ENCODE peak calls at places on chromosomes 13 and 19, in four cellular contexts. D is GM12891, R is HCT116, O is endothelial cell of umbilical vein. A is an unnamed sample.

GRCh38 chr19:52492201-52492960 is 35.1 kb upstream of the ZNF808 start:
- DNase-seq in D (no peak), O (no peak), R (no peak), A (no peak)

GRCh38 chr19:4754248-4754647 is 30.6 kb upstream of the DPP9 start:
- DNase-seq in R (no peak), D (no peak), O (no peak), A (no peak)

GRCh38 chr13:83221256-83221655 is 661.0 kb downstream of the SLITRK1 start:
- DNase-seq in O (no peak), D (no peak), R (no peak), A (no peak)

GRCh38 chr13:25330541-25330940 is 29.1 kb downstream of the NUP58 start:
- DNase-seq in R (no peak), D (no peak), O (no peak), A (no peak)

GRCh38 chr19:15297416-15298224 is 34.7 kb downstream of the BRD4 start:
- DNase-seq in D (no peak), R (peak; percentile 59), O (no peak), A (peak; percentile 43)

GRCh38 chr19:9911524-9911923 is 24.8 kb downstream of the OLFM2 start:
- DNase-seq in O (no peak), R (no peak), D (no peak), A (no peak)

GRCh38 chr13:48405865-48406264 is 7.0 kb downstream of the LPAR6 start:
- DNase-seq in D (no peak), O (no peak), R (no peak), A (no peak)

GRCh38 chr19:51366999-51367564 is 894 bp upstream of the ETFB start:
- DNase-seq in D (no peak), R (no peak), O (peak; percentile 50), A (peak; percentile 45)

GRCh38 chr19:40519352-40520322 is 52.8 kb downstream of the SPTBN4 start:
- DNase-seq in D (no peak), R (no peak), O (no peak), A (no peak)

GRCh38 chr13:73872397-73872796 is 261.8 kb downstream of the KLF12 start:
- DNase-seq in R (no peak), O (no peak), D (no peak), A (no peak)

GRCh38 chr19:50359432-50359818 is 6.0 kb downstream of the NAPSA start:
- DNase-seq in R (no peak), D (no peak), O (no peak), A (no peak)

GRCh38 chr19:50358483-50359431 is 6.7 kb downstream of the NAPSA start:
- DNase-seq in O (peak; percentile 69), D (peak; percentile 73), R (no peak), A (peak; percentile 64)

GRCh38 chr19:50356691-50357177 is 8.7 kb downstream of the NAPSA start:
- DNase-seq in R (no peak), D (no peak), O (no peak), A (no peak)

GRCh38 chr19:50361290-50362029 is 4.0 kb downstream of the NAPSA start:
- DNase-seq in D (no peak), O (no peak), R (peak; percentile 37), A (no peak)

DNA sequence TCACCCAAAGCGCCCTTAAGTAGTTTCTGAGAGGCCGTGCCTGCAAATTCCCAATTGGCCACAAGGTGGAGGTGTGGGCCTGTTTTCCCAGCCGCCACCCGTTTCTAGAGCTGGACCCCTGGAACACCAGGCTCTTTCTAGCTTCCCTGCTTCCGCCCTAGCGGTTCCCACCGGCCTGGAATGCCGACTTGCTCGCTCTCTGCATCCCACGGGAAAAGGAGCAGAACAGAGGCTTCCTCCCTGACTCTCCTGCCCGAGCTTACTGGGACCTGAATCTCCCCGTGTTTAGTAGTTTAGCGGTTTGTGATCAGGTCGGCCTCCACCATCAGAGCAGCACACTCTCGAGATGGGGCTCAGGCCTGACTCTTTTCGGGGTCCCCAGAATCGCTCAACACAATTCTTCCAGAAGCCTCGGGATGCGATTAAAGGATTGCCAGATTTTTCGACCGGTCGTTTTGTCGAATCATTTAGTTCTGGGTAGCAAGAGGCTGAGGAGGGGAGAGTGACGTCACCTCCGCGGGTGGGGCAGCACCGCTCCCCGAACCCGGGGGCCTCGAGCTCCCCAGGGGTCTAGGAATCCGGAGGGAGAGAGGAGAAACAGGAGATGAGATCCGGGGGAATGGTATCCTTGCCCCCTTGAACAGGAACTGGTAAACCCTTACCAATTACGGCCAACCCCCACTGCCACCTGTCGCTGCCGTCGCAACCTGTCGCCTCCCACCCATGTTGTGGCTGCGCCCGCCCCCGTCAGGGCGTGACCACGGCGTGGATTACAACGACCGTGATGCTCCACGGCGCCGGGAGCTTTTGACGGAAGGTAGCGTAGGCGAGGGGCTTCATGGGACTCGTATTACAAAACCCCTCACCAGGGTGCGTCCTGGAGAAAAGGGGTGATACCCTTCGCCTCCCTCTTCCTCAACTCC is 8.0 kb downstream of the NAPSA start:
- DNase-seq in O (peak; percentile 72), R (no peak), D (peak; percentile 44), A (peak; percentile 79)
- TF ChIP-seq POLR2A in O (no peak), R (no peak), D (peak; percentile 37), A (peak; percentile 14)

GRCh38 chr13:98912846-98913245 is 65.0 kb downstream of the DOCK9 start:
- DNase-seq in D (no peak), R (no peak), O (no peak), A (no peak)

GRCh38 chr13:98906746-98907502 is 70.9 kb downstream of the DOCK9 start:
- DNase-seq in R (no peak), D (no peak), O (no peak), A (no peak)

GRCh38 chr13:98915563-98916348 is 62.1 kb downstream of the DOCK9 start:
- DNase-seq in R (no peak), D (no peak), O (no peak), A (no peak)

GRCh38 chr13:98909016-98909415 is 68.8 kb downstream of the DOCK9 start:
- DNase-seq in R (no peak), D (no peak), O (peak; percentile 64), A (no peak)

DNA sequence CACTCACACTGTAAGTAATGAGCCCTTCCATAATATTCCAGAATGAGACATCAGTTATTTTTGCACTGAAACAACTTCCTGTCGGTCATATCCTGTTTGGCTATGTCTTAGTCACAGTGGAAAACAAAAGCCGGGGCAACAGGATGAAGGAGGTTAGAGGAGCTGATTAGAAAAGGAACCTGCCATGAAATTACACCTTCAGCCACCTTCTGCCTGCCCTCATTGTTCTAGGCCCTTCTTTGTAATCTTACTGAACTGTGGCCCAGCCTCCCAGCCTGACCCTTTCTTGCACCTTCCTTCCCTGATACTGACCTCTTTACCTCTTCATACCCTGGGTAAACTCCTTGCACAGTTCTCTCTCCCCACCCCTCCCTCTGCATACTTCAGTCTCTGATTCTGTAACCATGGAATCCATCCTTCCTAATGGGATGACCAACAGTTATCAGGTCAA is 67.3 kb downstream of the DOCK9 start:
- DNase-seq in D (no peak), R (peak; percentile 15), O (peak; percentile 98), A (no peak)
- TF ChIP-seq POLR2AphosphoS5 in D (no peak), R (no peak), O (peak; percentile 95), A (no peak)

GRCh38 chr19:48484247-48484893 is 15.2 kb downstream of the CYTH2 start:
- DNase-seq in O (no peak), R (no peak), D (no peak), A (no peak)
- TF ChIP-seq POLR2A in O (peak; percentile 46), R (no peak), D (no peak), A (no peak)

GRCh38 chr13:111076156-111077013 is 38.7 kb upstream of the ARHGEF7 start:
- DNase-seq in D (no peak), R (no peak), O (no peak), A (no peak)

GRCh38 chr13:111079375-111079774 is 35.7 kb upstream of the ARHGEF7 start:
- DNase-seq in R (no peak), D (no peak), O (no peak), A (no peak)

GRCh38 chr13:111080642-111081041 is 34.5 kb upstream of the ARHGEF7 start:
- DNase-seq in R (no peak), D (no peak), O (no peak), A (no peak)

GRCh38 chr13:111082240-111082639 is 32.9 kb upstream of the ARHGEF7 start:
- DNase-seq in R (no peak), D (no peak), O (no peak), A (no peak)
- TF ChIP-seq POLR2AphosphoS5 in R (no peak), D (no peak), O (no peak), A (no peak)

DNA sequence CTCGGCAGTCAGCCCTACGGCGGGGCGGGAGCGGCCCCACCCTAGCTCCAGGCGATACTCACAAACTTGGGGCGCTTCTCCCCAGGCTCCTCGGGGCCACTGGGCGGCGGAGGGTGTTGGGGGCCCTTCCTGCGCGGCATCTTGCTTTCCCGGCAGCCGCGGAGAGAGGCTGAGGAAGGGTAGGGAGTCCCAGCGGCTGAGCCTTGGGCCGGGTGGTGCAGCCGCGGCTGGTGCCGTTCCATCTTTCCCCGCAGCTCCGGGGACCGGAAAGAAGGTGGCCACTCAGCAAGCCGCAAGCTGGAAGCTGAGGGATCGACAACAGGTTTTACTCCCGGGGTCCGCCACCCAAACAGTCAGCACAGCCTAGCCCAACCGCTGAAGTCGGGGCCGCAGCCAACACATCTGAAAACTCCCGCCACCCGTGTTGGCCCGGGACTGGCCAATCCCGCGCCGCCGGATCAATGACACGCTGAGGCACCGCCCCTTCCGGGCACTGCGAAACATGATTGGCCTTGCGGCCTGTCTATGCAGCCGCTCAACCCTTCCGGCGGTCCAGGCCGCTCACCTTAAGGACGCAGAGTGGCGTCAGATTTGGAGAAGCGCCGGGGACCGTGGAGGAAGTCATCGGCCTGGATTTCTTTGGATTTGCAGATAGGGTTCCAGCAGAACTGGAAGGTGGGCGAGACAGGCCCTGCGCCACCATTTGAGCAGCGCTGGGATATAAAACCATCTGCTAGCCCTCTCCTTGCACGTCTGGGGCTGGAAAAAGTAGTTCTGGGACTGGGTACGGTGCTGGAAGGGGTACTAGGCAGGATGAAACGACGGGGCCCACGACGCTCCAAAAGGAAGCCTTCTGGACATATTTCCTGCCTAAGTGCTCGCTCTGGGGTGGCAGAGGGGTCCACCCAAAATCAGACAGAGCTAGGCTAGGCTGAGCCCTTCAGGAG is at the start of gene DIAPH3:
- DNase-seq in D (peak; percentile 89), O (peak; percentile 96), R (peak; percentile 86), A (peak; percentile 97)
- TF ChIP-seq POLR2A in D (peak; percentile 94), O (peak; percentile 87), R (peak; percentile 78), A (peak; percentile 90)

DNA sequence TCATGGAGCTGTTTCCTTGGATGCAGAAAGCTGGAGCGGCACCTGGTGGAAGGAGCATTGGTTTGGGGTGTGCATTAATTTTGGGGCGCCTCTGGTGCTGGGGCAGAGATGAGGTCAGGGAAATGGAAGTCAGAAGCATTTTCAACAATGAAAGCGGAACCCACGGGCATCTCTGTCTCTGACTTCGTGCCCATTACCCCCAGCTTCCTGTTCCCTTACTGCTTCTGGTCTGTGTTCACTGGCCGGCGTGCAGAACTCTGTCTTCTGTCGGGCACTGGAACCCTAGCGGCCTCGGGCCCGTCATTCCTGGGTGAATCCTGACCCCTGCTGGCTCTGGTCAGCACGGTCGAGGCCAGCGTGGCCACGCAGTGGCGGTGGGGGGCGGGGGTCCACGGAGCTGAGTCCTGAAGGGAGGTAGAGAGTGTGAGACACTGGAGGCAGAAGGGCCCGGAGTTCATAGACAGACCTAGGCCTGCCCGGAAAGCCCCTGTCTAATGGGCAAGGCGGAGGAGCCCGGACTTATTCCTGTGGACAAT is 7.9 kb upstream of the LINGO3 start:
- DNase-seq in D (no peak), R (no peak), O (peak; percentile 48), A (peak; percentile 71)
- TF ChIP-seq POLR2AphosphoS5 in D (no peak), R (no peak), O (no peak), A (no peak)